ENCODE peak calls at places on chromosome 13, in six cellular contexts. E is bronchial epithelial cell, F is GM12865, Q is fibroblast of lung, H is fibroblast of mammary gland, A is cardiac fibroblast. T is an unnamed sample.
A peak's percentile ranks its signal among the peaks of the same experiment; 100 is the strongest.

GRCh38 chr13:79519252-79519651 is 38.3 kb downstream of the NDFIP2 start:
- DNase-seq in E (peak; percentile 36), F (no peak), Q (no peak), H (peak; percentile 53), A (peak; percentile 68), T (no peak)

GRCh38 chr13:71866173-71867091 is 572 bp downstream of the DACH1 start:
- DNase-seq in E (no peak), F (no peak), Q (peak; percentile 14), H (no peak), A (no peak), T (no peak)

GRCh38 chr13:79222427-79223205 is 183.4 kb downstream of the RBM26 start:
- DNase-seq in E (peak; percentile 90), F (no peak), Q (no peak), H (no peak), A (no peak), T (no peak)

GRCh38 chr13:33033361-33033812 is 17.2 kb downstream of the KL start:
- DNase-seq in E (no peak), F (peak; percentile 83), Q (no peak), H (no peak), A (no peak), T (no peak)

GRCh38 chr13:80862466-80862865 is 521.5 kb upstream of the SPRY2 start:
- DNase-seq in E (no peak), F (no peak), Q (peak; percentile 68), H (no peak), A (no peak), T (no peak)

GRCh38 chr13:34127523-34127922 is 309.6 kb downstream of the RFC3 start:
- DNase-seq in E (no peak), F (no peak), Q (no peak), H (no peak), A (no peak), T (no peak)

GRCh38 chr13:60111726-60112125 is 52.0 kb downstream of the DIAPH3 start:
- DNase-seq in E (no peak), F (no peak), Q (no peak), H (no peak), A (peak; percentile 56), T (no peak)

GRCh38 chr13:113456116-113456702 is 2.9 kb upstream of the ADPRHL1 start:
- DNase-seq in E (no peak), F (no peak), Q (no peak), H (no peak), A (no peak), T (no peak)

GRCh38 chr13:59874973-59875372 is 288.8 kb downstream of the DIAPH3 start:
- DNase-seq in E (no peak), F (no peak), Q (no peak), H (no peak), A (no peak), T (no peak)

GRCh38 chr13:31859546-31859945 is 120.2 kb downstream of the RXFP2 start:
- DNase-seq in E (no peak), F (peak; percentile 54), Q (no peak), H (peak; percentile 59), A (peak; percentile 22), T (no peak)

GRCh38 chr13:102798653-102799543 is at the start of the genes BIVM and POGLUT2:
- DNase-seq in E (peak; percentile 88), F (peak; percentile 94), Q (peak; percentile 92), H (peak; percentile 94), A (peak; percentile 95), T (peak; percentile 74)

GRCh38 chr13:79482271-79482970 is 1.5 kb downstream of the NDFIP2 start:
- DNase-seq in E (no peak), F (no peak), Q (no peak), H (no peak), A (no peak), T (no peak)

GRCh38 chr13:46866150-46866549 is 30.7 kb downstream of the HTR2A start:
- DNase-seq in E (peak; percentile 74), F (peak; percentile 49), Q (peak; percentile 64), H (peak; percentile 68), A (peak; percentile 43), T (peak; percentile 27)

GRCh38 chr13:26484196-26484595 is 73.3 kb upstream of the WASF3 start:
- DNase-seq in E (no peak), F (no peak), Q (no peak), H (no peak), A (no peak), T (no peak)

GRCh38 chr13:24313449-24313848 is 4.1 kb downstream of the C1QTNF9 start:
- DNase-seq in E (no peak), F (no peak), Q (peak; percentile 29), H (peak; percentile 20), A (peak; percentile 28), T (no peak)

GRCh38 chr13:41418027-41418426 is 39.3 kb upstream of the RGCC start:
- DNase-seq in E (peak; percentile 45), F (no peak), Q (peak; percentile 89), H (peak; percentile 64), A (peak; percentile 72), T (peak; percentile 73)

GRCh38 chr13:84843368-84843767 is 955.9 kb downstream of the SLITRK6 start:
- DNase-seq in E (peak; percentile 46), F (no peak), Q (no peak), H (no peak), A (no peak), T (no peak)

GRCh38 chr13:43300817-43301216 is 277.4 kb downstream of the DNAJC15 start:
- DNase-seq in E (peak; percentile 48), F (no peak), Q (peak; percentile 69), H (peak; percentile 77), A (peak; percentile 52), T (peak; percentile 72)

GRCh38 chr13:86080340-86080995 is 281.2 kb upstream of the SLITRK6 start:
- DNase-seq in E (peak; percentile 17), F (no peak), Q (peak; percentile 71), H (peak; percentile 3), A (no peak), T (no peak)

GRCh38 chr13:94641432-94641941 is 39.8 kb downstream of the GPR180 start:
- DNase-seq in E (peak; percentile 94), F (no peak), Q (peak; percentile 89), H (peak; percentile 71), A (peak; percentile 88), T (peak; percentile 62)

GRCh38 chr13:59437902-59438301 is 725.8 kb downstream of the DIAPH3 start:
- DNase-seq in E (no peak), F (no peak), Q (peak; percentile 73), H (no peak), A (peak; percentile 17), T (no peak)

GRCh38 chr13:40350283-40350992 is 316.0 kb downstream of the FOXO1 start:
- DNase-seq in E (no peak), F (no peak), Q (peak; percentile 90), H (peak; percentile 54), A (peak; percentile 32), T (no peak)

GRCh38 chr13:80338781-80339577 is 1.9 kb downstream of the SPRY2 start:
- DNase-seq in E (peak; percentile 55), F (peak; percentile 40), Q (peak; percentile 81), H (peak; percentile 79), A (peak; percentile 79), T (peak; percentile 80)

GRCh38 chr13:19597523-19597922 is 35.9 kb upstream of the MPHOSPH8 start:
- DNase-seq in E (peak; percentile 77), F (no peak), Q (peak; percentile 68), H (peak; percentile 89), A (peak; percentile 67), T (no peak)

GRCh38 chr13:97437729-97438128 is 3.8 kb downstream of the RAP2A start:
- DNase-seq in E (no peak), F (peak; percentile 50), Q (no peak), H (no peak), A (no peak), T (no peak)

GRCh38 chr13:32209670-32210069 is 105.5 kb downstream of the ZAR1L start:
- DNase-seq in E (no peak), F (no peak), Q (peak; percentile 41), H (peak; percentile 30), A (no peak), T (no peak)

GRCh38 chr13:107222619-107223018 is 654.7 kb upstream of the ARGLU1 start:
- DNase-seq in E (no peak), F (no peak), Q (no peak), H (no peak), A (no peak), T (no peak)

GRCh38 chr13:49098198-49098597 is 121.9 kb upstream of the MLNR start:
- DNase-seq in E (peak; percentile 95), F (no peak), Q (peak; percentile 95), H (peak; percentile 98), A (peak; percentile 95), T (peak; percentile 44)

GRCh38 chr13:24503376-24503690 is 9.2 kb downstream of the PARP4 start:
- DNase-seq in E (no peak), F (no peak), Q (no peak), H (no peak), A (no peak), T (no peak)

GRCh38 chr13:95579303-95579702 is 26.8 kb downstream of the CLDN10 start:
- DNase-seq in E (no peak), F (peak; percentile 71), Q (no peak), H (no peak), A (no peak), T (no peak)

GRCh38 chr13:99660101-99660500 is 158.8 kb downstream of the TM9SF2 start:
- DNase-seq in E (no peak), F (no peak), Q (no peak), H (no peak), A (no peak), T (no peak)

GRCh38 chr13:99659234-99659633 is 158.0 kb downstream of the TM9SF2 start:
- DNase-seq in E (no peak), F (peak; percentile 46), Q (no peak), H (no peak), A (no peak), T (no peak)

GRCh38 chr13:99657848-99658265 is 156.6 kb downstream of the TM9SF2 start:
- DNase-seq in E (no peak), F (no peak), Q (peak; percentile 51), H (peak; percentile 29), A (peak; percentile 27), T (no peak)

GRCh38 chr13:99656843-99657506 is 155.7 kb downstream of the TM9SF2 start:
- DNase-seq in E (no peak), F (no peak), Q (no peak), H (no peak), A (no peak), T (no peak)

GRCh38 chr13:99658266-99658991 is 157.2 kb downstream of the TM9SF2 start:
- DNase-seq in E (peak; percentile 5), F (peak; percentile 61), Q (peak; percentile 84), H (peak; percentile 69), A (peak; percentile 68), T (peak; percentile 29)
- TF ChIP-seq CTCF in E (no peak), F (peak; percentile 37), Q (peak; percentile 48), H (peak; percentile 50), A (peak; percentile 21), T (peak; percentile 50)

GRCh38 chr13:99087130-99087953 is 109.5 kb upstream of the DOCK9 start:
- DNase-seq in E (peak; percentile 82), F (peak; percentile 91), Q (peak; percentile 85), H (peak; percentile 72), A (peak; percentile 86), T (peak; percentile 51)
- TF ChIP-seq CTCF in E (peak; percentile 37), F (no peak), Q (peak; percentile 11), H (no peak), A (peak; percentile 21), T (peak; percentile 14)

GRCh38 chr13:77894743-77895142 is 23.9 kb downstream of the EDNRB start:
- DNase-seq in E (no peak), F (no peak), Q (no peak), H (peak; percentile 49), A (peak; percentile 48), T (no peak)
- TF ChIP-seq CTCF in E (no peak), F (no peak), Q (no peak), H (no peak), A (no peak), T (no peak)

GRCh38 chr13:44978328-44978727 is 10.9 kb downstream of the NUFIP1 start:
- DNase-seq in E (no peak), F (no peak), Q (no peak), H (no peak), A (no peak), T (no peak)
- TF ChIP-seq CTCF in E (no peak), F (peak; percentile 9), Q (no peak), H (peak; percentile 12), A (peak; percentile 20), T (no peak)

T was measured in AG09319.